ENCODE peak calls at places on chromosomes 12 and 14, in six cellular contexts. A is IMR-90, B is neuronal stem cell, Q is H1, V is mesenchymal stem cell, T is H9. J is an unnamed sample.

GRCh38 chr12:7017870-7018349 is 366 bp downstream of the LPCAT3 start:
- DNase-seq in V (no peak), T (no peak), A (peak), Q (no peak), B (no peak), J (no peak)

GRCh38 chr12:108666326-108666995 is 32.8 kb upstream of the SELPLG start:
- DNase-seq in B (no peak), T (no peak), V (peak), A (peak), Q (no peak), J (no peak)

GRCh38 chr14:72608391-72609204 is 285.3 kb downstream of the DPF3 start:
- DNase-seq in V (peak), B (no peak), Q (peak), T (no peak), A (peak), J (peak)

GRCh38 chr14:75877292-75877691 is 104.5 kb downstream of the TGFB3 start:
- DNase-seq in B (no peak), V (peak), Q (no peak), A (peak), T (no peak), J (no peak)

GRCh38 chr12:4107911-4108697 is 165.5 kb upstream of the CCND2 start:
- DNase-seq in Q (peak), T (no peak), B (no peak), V (no peak), A (no peak), J (no peak)

GRCh38 chr14:79090781-79091180 is 920.6 kb downstream of the NRXN3 start:
- DNase-seq in Q (no peak), B (no peak), A (no peak), V (no peak), T (no peak), J (no peak)

GRCh38 chr12:3003593-3003992 is 44.4 kb downstream of the TEAD4 start:
- DNase-seq in B (no peak), V (no peak), A (no peak), Q (no peak), T (peak), J (peak)

GRCh38 chr12:125023065-125023464 is 29.6 kb downstream of the BRI3BP start:
- DNase-seq in A (no peak), T (no peak), V (no peak), B (no peak), Q (no peak), J (no peak)

GRCh38 chr12:109247831-109248654 is 61.0 kb downstream of the FOXN4 start:
- DNase-seq in T (no peak), A (no peak), V (no peak), Q (no peak), B (no peak), J (no peak)

GRCh38 chr12:101298426-101298825 is 18.5 kb downstream of the UTP20 start:
- DNase-seq in V (peak), Q (no peak), T (no peak), B (no peak), A (peak), J (peak)

GRCh38 chr12:52037248-52037861 is 13.9 kb upstream of the NR4A1 start:
- DNase-seq in B (no peak), A (peak), Q (peak), V (peak), T (peak), J (peak)

GRCh38 chr12:25241171-25242020 is 9.3 kb downstream of the KRAS start:
- DNase-seq in A (peak), B (no peak), Q (no peak), T (no peak), V (peak), J (peak)

GRCh38 chr12:48946206-48946605 is 11.1 kb downstream of the ARF3 start:
- DNase-seq in B (no peak), T (no peak), Q (no peak), A (peak), V (no peak), J (no peak)

GRCh38 chr12:90909069-90909676 is 45.8 kb downstream of the CCER1 start:
- DNase-seq in B (peak), T (peak), V (peak), A (peak), Q (peak), J (peak)

DNA sequence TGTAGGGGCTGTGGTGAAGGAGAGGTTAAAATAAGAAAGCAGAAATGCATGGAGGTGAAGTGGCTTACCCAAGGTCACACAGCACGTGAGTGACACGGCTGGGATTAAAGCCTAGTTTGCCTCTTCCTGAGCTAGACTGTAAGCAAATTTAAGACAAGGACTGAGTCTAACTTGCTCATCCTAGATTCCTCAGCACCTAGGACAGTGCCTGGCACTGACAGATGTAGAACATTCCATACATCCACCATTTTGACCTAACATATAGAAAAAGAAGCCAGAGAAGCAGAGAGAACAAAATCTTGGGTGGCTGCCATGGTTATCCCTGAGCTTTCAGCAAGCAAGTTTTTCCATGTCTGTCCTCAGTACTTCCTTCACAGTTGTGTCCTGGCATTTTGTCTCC is 110.5 kb downstream of the PAH start:
- DNase-seq in T (no peak), B (no peak), Q (no peak), A (no peak), V (no peak), J (peak)
- H3K9ac ChIP-seq in T (no peak), B (no peak), Q (no peak), A (no peak), V (no peak), J (no peak)

DNA sequence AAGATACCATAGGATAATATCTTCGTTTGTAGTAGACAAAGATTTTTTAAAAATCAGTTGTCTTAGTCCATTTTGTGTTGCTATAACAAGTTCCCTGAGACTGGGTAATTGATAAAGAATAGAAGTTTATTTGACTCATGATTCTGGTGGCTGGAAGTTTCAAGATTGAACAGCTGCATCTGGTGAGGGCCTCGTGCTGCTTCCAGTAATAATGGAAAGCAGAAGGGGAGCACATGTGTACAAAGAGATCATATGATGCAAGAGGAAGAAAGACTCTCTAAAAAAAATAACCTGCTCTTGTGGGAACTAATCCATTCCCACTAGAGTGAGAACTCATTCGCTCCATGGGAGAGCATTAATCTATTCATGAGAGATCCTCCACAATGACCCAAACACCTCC is 24.8 kb downstream of the MUCL1 start:
- DNase-seq in V (no peak), Q (no peak), A (peak), B (no peak), T (no peak), J (peak)
- H2BK5ac ChIP-seq in V (no peak), Q (no peak), A (no peak), B (no peak), T (no peak), J (no peak)

DNA sequence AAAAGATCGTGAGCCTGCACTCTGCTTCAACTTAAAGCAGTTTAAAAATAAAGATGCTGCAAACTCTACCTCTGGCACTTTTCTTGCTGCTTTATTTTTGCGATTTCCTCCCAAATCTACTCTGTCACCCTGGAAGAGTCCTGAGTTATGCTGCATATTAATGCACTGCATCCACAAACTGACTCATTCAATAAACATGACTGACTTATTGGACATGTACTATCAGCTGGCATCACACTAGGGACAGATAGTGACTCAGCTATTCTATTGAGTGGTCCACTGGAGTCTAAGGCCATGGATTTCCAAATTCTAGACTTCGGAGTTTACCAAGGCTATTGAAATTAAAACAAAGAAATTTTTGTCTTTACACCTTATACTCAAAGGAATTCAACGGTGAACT is 90.7 kb upstream of the PTPRR start:
- DNase-seq in T (no peak), A (no peak), V (peak), B (no peak), Q (no peak), J (no peak)
- H2BK15ac ChIP-seq in T (no peak), A (no peak), V (no peak), B (no peak), Q (no peak), J (no peak)

GRCh38 chr14:105249175-105250007 is 1.1 kb downstream of the BTBD6 start:
- DNase-seq in A (peak), V (peak), T (peak), B (peak), Q (peak), J (peak)
- H3K9ac ChIP-seq in A (peak), V (peak), T (no peak), B (peak), Q (no peak), J (peak)

DNA sequence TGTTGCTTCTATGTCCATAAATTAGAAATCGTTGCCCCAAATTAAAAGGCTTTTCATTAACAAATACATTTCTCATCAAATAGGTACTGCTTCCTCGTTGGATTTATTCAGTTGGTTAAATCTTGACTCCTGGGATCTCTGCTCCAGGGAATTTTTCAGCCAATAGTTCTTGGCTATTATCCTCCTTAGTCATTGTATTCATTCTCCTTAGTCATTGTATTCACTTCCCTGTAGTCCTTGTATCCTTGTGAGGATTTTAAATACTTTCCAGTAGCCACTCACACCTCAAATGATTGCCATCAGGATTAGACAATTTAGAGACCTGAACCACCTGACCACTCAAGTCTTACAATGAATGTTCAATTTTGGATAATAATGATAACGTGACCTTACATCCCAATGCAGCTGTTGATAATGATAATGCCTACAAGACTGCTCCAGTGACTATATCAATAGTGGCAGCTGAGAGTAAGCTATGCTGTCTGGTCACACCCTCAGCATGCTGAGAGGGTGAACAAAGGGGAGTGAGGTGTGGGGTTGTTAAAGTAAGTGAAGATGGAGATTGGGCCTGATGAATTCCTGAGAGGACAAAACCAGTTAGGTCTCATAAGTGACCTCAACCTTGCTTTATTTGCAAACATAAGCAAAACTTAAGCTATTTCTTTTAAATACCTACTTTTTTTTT is 193.7 kb upstream of the RTL1 start:
- DNase-seq in T (no peak), A (no peak), Q (no peak), V (no peak), B (no peak), J (peak)
- H2BK5ac ChIP-seq in T (no peak), A (no peak), Q (no peak), V (no peak), B (no peak), J (peak)

GRCh38 chr12:29082522-29082921 is 66.6 kb upstream of the FAR2 start:
- DNase-seq in B (no peak), V (no peak), Q (no peak), T (no peak), A (peak), J (no peak)

GRCh38 chr12:29081101-29081500 is 68.0 kb upstream of the FAR2 start:
- DNase-seq in Q (no peak), V (no peak), B (no peak), T (no peak), A (no peak), J (no peak)

GRCh38 chr12:29088611-29089219 is 60.4 kb upstream of the FAR2 start:
- DNase-seq in B (no peak), A (peak), Q (no peak), V (peak), T (no peak), J (peak)

DNA sequence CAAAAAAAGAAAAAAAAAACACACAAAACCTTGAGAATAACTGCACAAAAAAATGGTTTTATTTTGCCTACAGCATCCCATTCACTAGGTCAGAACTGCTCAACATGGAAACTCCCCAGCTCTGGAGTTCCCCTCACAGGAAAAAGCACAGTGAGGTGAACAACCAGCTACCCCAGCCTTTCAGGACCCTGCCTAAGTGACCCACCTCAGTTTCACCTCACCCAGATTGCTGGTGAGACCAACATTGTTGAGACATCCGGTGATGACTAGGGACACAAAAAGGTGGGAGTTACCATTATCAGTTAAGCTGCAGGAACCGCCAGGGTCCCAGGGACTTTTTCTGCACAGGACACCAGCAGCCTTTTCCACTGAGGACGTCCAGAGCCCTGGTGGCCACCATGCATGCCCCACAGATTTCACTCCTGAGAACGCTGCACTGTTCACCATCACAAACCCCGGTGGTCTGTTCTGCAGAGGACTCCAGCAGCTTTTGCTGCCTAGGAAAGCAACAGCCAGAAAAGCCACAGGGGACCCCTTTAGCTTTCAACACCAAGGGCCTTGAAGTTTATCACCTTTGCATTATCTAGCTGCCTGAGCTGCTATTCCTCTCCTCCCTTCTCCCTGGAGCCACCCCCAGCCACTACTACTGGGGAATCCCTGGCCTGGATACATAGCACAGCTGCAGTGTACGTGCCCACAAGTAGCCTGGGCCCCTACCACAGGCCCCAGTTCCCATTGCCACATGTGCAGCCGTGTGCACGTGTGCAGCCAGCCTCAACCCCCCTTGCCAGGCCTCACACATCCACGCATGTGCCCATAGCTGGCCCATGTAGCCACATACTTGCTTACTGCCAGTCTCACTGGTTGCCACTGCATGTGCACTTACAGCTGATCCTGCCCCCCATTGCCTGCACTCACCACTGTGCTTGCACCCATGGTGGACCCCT is 62.5 kb upstream of the FAR2 start:
- DNase-seq in Q (no peak), T (no peak), A (no peak), V (no peak), B (no peak), J (peak)
- H2BK15ac ChIP-seq in Q (no peak), T (no peak), A (no peak), V (no peak), B (no peak), J (no peak)

GRCh38 chr12:106098691-106099200 is 40.0 kb downstream of the NUAK1 start:
- DNase-seq in A (no peak), B (no peak), Q (no peak), V (no peak), T (no peak), J (peak)

GRCh38 chr12:106106892-106107291 is 31.9 kb downstream of the NUAK1 start:
- DNase-seq in T (no peak), V (peak), B (no peak), A (peak), Q (no peak), J (peak)

GRCh38 chr12:106106129-106106566 is 32.6 kb downstream of the NUAK1 start:
- DNase-seq in Q (no peak), B (no peak), V (no peak), T (no peak), A (no peak), J (no peak)

GRCh38 chr12:106097011-106097410 is 41.7 kb downstream of the NUAK1 start:
- DNase-seq in V (peak), T (no peak), Q (no peak), B (no peak), A (peak), J (no peak)

DNA sequence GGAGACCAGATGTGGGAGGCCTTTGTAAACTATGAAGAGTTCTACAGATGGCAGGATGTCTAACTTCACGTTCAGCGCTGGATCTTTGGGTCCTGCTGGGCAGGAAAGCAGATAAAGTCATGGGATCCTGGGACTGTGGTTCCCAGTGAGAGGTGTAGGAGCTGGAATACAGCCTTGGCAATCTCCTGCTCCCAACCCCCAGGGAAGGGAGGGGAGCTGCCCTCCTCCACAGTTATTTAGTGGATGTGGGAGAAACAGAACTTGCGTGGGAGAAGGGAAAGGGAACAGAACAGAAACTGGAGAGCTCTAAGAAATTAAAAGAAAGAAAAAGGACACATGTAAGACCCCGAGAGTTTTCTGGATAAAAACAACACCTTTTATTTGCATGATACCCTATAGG is 37.0 kb downstream of the NUAK1 start:
- DNase-seq in Q (no peak), B (no peak), A (no peak), T (no peak), V (no peak), J (no peak)
- H3K9ac ChIP-seq in Q (no peak), B (no peak), A (no peak), T (no peak), V (no peak), J (no peak)

GRCh38 chr12:12723681-12724420 is 6.7 kb downstream of the CDKN1B start:
- DNase-seq in V (peak), T (peak), Q (peak), A (peak), B (peak), J (no peak)
- H2BK5ac ChIP-seq in V (no peak), T (no peak), Q (no peak), A (peak), B (peak), J (no peak)

DNA sequence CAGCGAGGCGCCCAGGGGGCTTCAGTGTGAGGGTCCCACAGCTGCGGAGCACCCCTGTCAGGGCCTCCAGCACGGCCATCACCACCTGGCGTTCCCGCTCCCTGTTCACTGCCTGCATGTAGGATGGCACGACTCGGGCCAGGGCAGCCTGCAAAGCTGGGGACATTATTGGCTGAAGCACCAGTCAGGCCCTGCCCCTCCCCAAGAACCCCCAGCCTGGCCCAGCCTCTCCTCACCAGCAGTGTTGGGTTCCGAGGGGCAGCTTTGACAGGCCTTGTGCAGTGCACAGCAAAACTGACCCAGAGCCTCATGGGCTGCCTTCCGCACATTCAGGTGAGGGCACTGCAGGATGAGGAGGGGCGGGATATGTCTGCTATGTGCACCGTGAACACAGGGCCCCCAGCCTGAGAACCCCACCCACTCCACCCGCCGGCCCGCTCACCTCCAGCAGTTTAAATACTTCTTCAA is 5.6 kb downstream of the IPO4 start:
- DNase-seq in T (no peak), A (no peak), B (no peak), Q (no peak), V (no peak), J (no peak)
- H2BK15ac ChIP-seq in T (no peak), A (no peak), B (no peak), Q (no peak), V (no peak), J (no peak)